ENCODE peak calls at places on chromosomes 5 and 9, in nine cellular contexts. P is lung, O is AG04449, U is GM06990, X is body of pancreas, Y is foreskin fibroblast, N is heart left ventricle, S is suprapubic skin, E is aorta. R is an unnamed sample.

GRCh38 chr5:62312036-62312435 is 6.0 kb downstream of the KIF2A start:
- DNase-seq in E (no peak), U (no peak), Y (no peak), P (no peak), X (no peak), O (no peak), N (no peak), S (no peak), R (no peak)

GRCh38 chr5:74865799-74866652 is at the start of gene FAM169A:
- DNase-seq in X (peak; percentile 28), P (no peak), S (no peak), O (no peak), E (no peak), N (peak; percentile 27), U (peak; percentile 42), Y (peak; percentile 13), R (no peak)

GRCh38 chr9:124658165-124659017 is 112.7 kb downstream of the NR6A1 start:
- DNase-seq in O (peak; percentile 97), X (peak; percentile 75), P (peak; percentile 76), S (peak; percentile 63), N (peak; percentile 84), U (peak; percentile 38), Y (peak; percentile 81), E (peak; percentile 78), R (peak; percentile 93)

GRCh38 chr5:132771559-132771998 is 5.5 kb downstream of the SEPTIN8 start:
- DNase-seq in O (no peak), P (no peak), E (peak; percentile 85), Y (no peak), S (no peak), U (no peak), X (no peak), N (peak; percentile 73), R (peak; percentile 67)

GRCh38 chr5:139637438-139638089 is 10.6 kb upstream of the CXXC5 start:
- DNase-seq in U (peak; percentile 90), Y (peak; percentile 80), X (peak; percentile 93), O (no peak), P (peak; percentile 85), E (peak; percentile 90), N (peak; percentile 93), S (peak; percentile 94), R (no peak)

GRCh38 chr5:151892393-151892792 is 32.3 kb downstream of the GLRA1 start:
- DNase-seq in S (no peak), X (no peak), U (no peak), P (no peak), N (no peak), E (no peak), O (no peak), Y (no peak), R (no peak)

GRCh38 chr5:106312360-106312759 is 1358.4 kb downstream of the EFNA5 start:
- DNase-seq in O (peak; percentile 50), X (no peak), Y (peak; percentile 65), N (no peak), P (no peak), E (no peak), S (no peak), U (no peak), R (no peak)

GRCh38 chr9:2181794-2182193 is 166.6 kb downstream of the SMARCA2 start:
- DNase-seq in U (no peak), E (no peak), S (no peak), O (no peak), P (no peak), N (no peak), Y (no peak), X (peak; percentile 29), R (no peak)

GRCh38 chr5:35665066-35665465 is 47.4 kb downstream of the SPEF2 start:
- DNase-seq in P (no peak), S (no peak), O (no peak), X (no peak), U (no peak), N (no peak), E (no peak), Y (no peak), R (no peak)

GRCh38 chr9:92715488-92716231 is 45.7 kb upstream of the IPPK start:
- DNase-seq in Y (no peak), X (no peak), O (no peak), S (peak; percentile 67), U (no peak), P (no peak), N (peak; percentile 76), E (no peak), R (no peak)

GRCh38 chr9:126763130-126763764 is 41.6 kb upstream of the ZBTB43 start:
- DNase-seq in S (no peak), P (no peak), N (no peak), X (no peak), O (no peak), U (no peak), Y (no peak), E (no peak), R (peak; percentile 5)

GRCh38 chr5:151766975-151767374 is 4.8 kb upstream of the G3BP1 start:
- DNase-seq in P (no peak), X (no peak), E (no peak), U (no peak), Y (no peak), S (no peak), O (no peak), N (no peak), R (no peak)

GRCh38 chr5:56480305-56481146 is 247.4 kb upstream of the ANKRD55 start:
- DNase-seq in N (peak; percentile 82), S (no peak), O (no peak), Y (peak; percentile 35), P (no peak), E (peak; percentile 86), X (peak; percentile 53), U (peak; percentile 32), R (peak; percentile 24)

GRCh38 chr5:72210913-72211670 is 103.8 kb downstream of the MAP1B start:
- DNase-seq in N (peak; percentile 66), O (no peak), U (no peak), S (no peak), P (peak; percentile 32), E (peak; percentile 70), Y (peak; percentile 81), X (peak; percentile 54), R (peak; percentile 86)

GRCh38 chr5:170333161-170333909 is 35.8 kb upstream of the LCP2 start:
- DNase-seq in U (peak; percentile 37), E (peak; percentile 51), S (no peak), X (no peak), O (no peak), P (no peak), Y (no peak), N (no peak), R (no peak)

GRCh38 chr5:116242363-116242762 is 157.5 kb downstream of the COMMD10 start:
- DNase-seq in Y (no peak), N (no peak), P (no peak), O (no peak), X (no peak), U (no peak), S (no peak), E (no peak), R (peak; percentile 36)

DNA sequence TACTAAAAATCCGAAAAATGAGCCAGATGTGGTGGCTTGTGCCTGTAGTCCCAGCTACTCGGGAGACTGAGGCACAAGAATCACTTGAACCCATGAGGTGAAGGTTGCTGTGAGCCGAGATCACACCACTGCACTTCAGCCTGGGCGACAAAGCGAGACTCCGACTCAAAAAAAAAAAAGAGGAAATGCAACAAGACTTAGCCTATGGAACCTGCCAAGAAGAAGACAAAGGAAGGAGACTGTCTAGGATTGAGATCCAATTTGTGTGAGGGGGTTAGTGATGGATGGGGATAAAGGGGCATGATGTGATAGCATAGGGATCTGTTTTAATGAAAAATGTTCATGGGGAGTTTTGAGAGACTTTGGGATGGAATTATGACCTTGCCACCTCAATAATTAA is 72.9 kb downstream of the RAB24 start:
- DNase-seq in P (no peak), O (no peak), X (no peak), S (no peak), E (no peak), Y (no peak), N (no peak), U (no peak), R (no peak)
- H3K4me3 ChIP-seq in P (no peak overlapping the region), O (no peak overlapping the region), X (no peak overlapping the region), S (no peak overlapping the region), E (no peak overlapping the region), Y (no peak overlapping the region), N (no peak overlapping the region), U (no peak overlapping the region), R (no peak overlapping the region)

GRCh38 chr5:136028782-136029742 is at the start of gene TGFBI:
- DNase-seq in P (peak; percentile 60), X (peak; percentile 57), O (no peak), S (peak; percentile 83), E (peak; percentile 87), Y (peak; percentile 60), U (no peak), N (peak; percentile 87), R (no peak)
- H3K4me3 ChIP-seq in P (peak within 1 kb of the TSS; percentile 32), X (no peak within 1 kb of the TSS), O (peak within 1 kb of the TSS; percentile 82), S (peak within 1 kb of the TSS; percentile 60), E (peak within 1 kb of the TSS; percentile 42), Y (peak within 1 kb of the TSS; percentile 69), U (no peak within 1 kb of the TSS), N (peak within 1 kb of the TSS; percentile 86), R (peak within 1 kb of the TSS; percentile 89)

DNA sequence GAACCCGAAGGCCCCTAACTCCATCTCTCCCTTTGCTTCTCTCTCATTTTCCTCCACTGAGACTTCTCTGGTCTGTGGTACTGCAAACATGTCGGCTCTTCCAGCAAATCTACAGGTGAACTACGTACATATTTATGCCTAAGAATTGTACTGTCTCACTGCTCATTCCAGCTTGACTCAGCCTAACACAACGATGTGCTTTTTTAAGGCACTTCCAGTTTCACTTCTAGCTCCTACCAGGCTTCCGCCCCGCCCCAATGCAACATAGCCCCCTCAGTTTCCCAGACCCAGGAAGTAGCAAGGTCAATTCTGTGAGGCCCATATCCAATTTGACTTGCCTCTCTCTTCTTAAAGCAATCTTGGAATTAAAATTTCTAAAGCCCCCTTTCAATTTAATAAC is 70.8 kb upstream of the RNF38 start:
- DNase-seq in O (no peak), P (peak; percentile 43), U (peak; percentile 39), Y (peak; percentile 34), E (peak; percentile 73), X (peak; percentile 18), N (peak; percentile 61), S (no peak), R (no peak)
- H3K4me3 ChIP-seq in O (peak overlapping the region; percentile 6), P (no peak overlapping the region), U (peak overlapping the region; percentile 66), Y (peak overlapping the region; percentile 33), E (no peak overlapping the region), X (no peak overlapping the region), N (peak overlapping the region; percentile 51), S (peak overlapping the region; percentile 35), R (no peak overlapping the region)

GRCh38 chr5:77773734-77774280 is 2.3 kb downstream of the TBCA start:
- DNase-seq in Y (no peak), E (no peak), P (no peak), U (no peak), O (no peak), X (no peak), S (no peak), N (no peak), R (no peak)

GRCh38 chr5:77774981-77775772 is 962 bp downstream of the TBCA start:
- DNase-seq in Y (no peak), P (no peak), S (no peak), O (no peak), X (no peak), E (no peak), N (no peak), U (no peak), R (peak; percentile 6)

GRCh38 chr5:77771452-77771851 is 4.7 kb downstream of the TBCA start:
- DNase-seq in X (no peak), S (no peak), N (no peak), O (no peak), P (no peak), E (no peak), U (no peak), Y (no peak), R (no peak)

GRCh38 chr5:77770293-77771005 is 5.7 kb downstream of the TBCA start:
- DNase-seq in N (no peak), O (no peak), E (no peak), P (no peak), X (no peak), U (no peak), Y (no peak), S (no peak), R (no peak)

GRCh38 chr5:77772729-77773128 is 3.4 kb downstream of the TBCA start:
- DNase-seq in O (no peak), N (no peak), U (no peak), S (no peak), E (no peak), P (no peak), Y (no peak), X (no peak), R (no peak)
- H3K4me3 ChIP-seq in O (no peak overlapping the region), N (no peak overlapping the region), U (no peak overlapping the region), S (no peak overlapping the region), E (no peak overlapping the region), P (no peak overlapping the region), Y (no peak overlapping the region), X (no peak overlapping the region), R (no peak overlapping the region)

R was measured in astrocyte of the cerebellum.